ENCODE peak calls at places on chromosomes 7 and 10, in six cellular contexts. R is endothelial cell; G is CD14-positive monocyte; Y is GM10248; P is activated CD8-positive, alpha-beta T cell treated with anti-CD3 and anti-CD28 coated beads for 36 hours; J is neural progenitor cell. M is an unnamed sample.
A peak's percentile ranks its signal among the peaks of the same experiment; 100 is the strongest.

GRCh38 chr7:3043544-3044395 is at the start of gene CARD11:
- DNase-seq in P (peak; percentile 78), G (no peak), R (no peak), J (no peak), Y (peak; percentile 74), M (peak; percentile 71)

GRCh38 chr7:379456-380225 is 89.7 kb downstream of the FOXL3 start:
- DNase-seq in R (no peak), J (peak; percentile 64), G (no peak), P (no peak), Y (no peak), M (peak; percentile 49)

GRCh38 chr7:117393781-117394180 is 33.5 kb downstream of the ASZ1 start:
- DNase-seq in G (no peak), P (no peak), R (no peak), J (no peak), Y (no peak), M (no peak)

GRCh38 chr7:2724453-2725177 is 36.6 kb downstream of the AMZ1 start:
- DNase-seq in Y (no peak), G (peak; percentile 27), J (no peak), R (no peak), P (peak; percentile 31), M (no peak)

GRCh38 chr7:151249034-151249731 is 689 bp upstream of the SMARCD3 start:
- DNase-seq in J (peak; percentile 54), P (peak; percentile 49), G (no peak), Y (no peak), R (no peak), M (peak; percentile 56)

GRCh38 chr7:79608005-79608404 is 154.5 kb upstream of the MAGI2 start:
- DNase-seq in Y (no peak), J (no peak), R (no peak), G (no peak), P (no peak), M (no peak)

GRCh38 chr7:43307522-43307921 is 195.1 kb downstream of the HECW1 start:
- DNase-seq in J (no peak), Y (no peak), P (no peak), R (no peak), G (no peak), M (no peak)

GRCh38 chr10:132104471-132105301 is 38.9 kb downstream of the JAKMIP3 start:
- DNase-seq in R (no peak), G (no peak), P (no peak), J (no peak), Y (no peak), M (no peak)

GRCh38 chr7:107103369-107103768 is 58.9 kb downstream of the PRKAR2B start:
- DNase-seq in G (no peak), Y (no peak), R (no peak), J (no peak), P (peak; percentile 22), M (peak; percentile 63)

GRCh38 chr10:123999261-123999660 is 94.1 kb downstream of the CHST15 start:
- DNase-seq in G (peak; percentile 25), J (no peak), Y (no peak), P (no peak), R (no peak), M (no peak)
- TF ChIP-seq CTCF in G (no peak), J (no peak), Y (no peak), P (no peak), R (no peak), M (no peak)

GRCh38 chr7:54841772-54842707 is 83.0 kb upstream of the SEC61G start:
- DNase-seq in G (no peak), P (peak; percentile 25), R (peak; percentile 55), Y (no peak), J (peak; percentile 19), M (peak; percentile 49)
- TF ChIP-seq CTCF in G (peak; percentile 59), P (no peak), R (peak; percentile 70), Y (peak; percentile 44), J (peak; percentile 55), M (peak; percentile 65)

GRCh38 chr7:125112741-125113309 is 183.2 kb upstream of the POT1 start:
- DNase-seq in G (no peak), P (no peak), Y (no peak), R (no peak), J (no peak), M (no peak)
- TF ChIP-seq CTCF in G (no peak), P (no peak), Y (no peak), R (no peak), J (no peak), M (no peak)

GRCh38 chr10:10901906-10902305 is 115.8 kb upstream of the CELF2 start:
- DNase-seq in R (no peak), P (no peak), G (no peak), Y (no peak), J (no peak), M (no peak)

GRCh38 chr10:10891437-10891836 is 126.2 kb upstream of the CELF2 start:
- DNase-seq in G (no peak), R (no peak), P (no peak), J (no peak), Y (no peak), M (no peak)

GRCh38 chr10:10892290-10892875 is 125.3 kb upstream of the CELF2 start:
- DNase-seq in G (no peak), P (no peak), Y (no peak), R (no peak), J (no peak), M (no peak)

GRCh38 chr10:10902951-10903350 is 114.7 kb upstream of the CELF2 start:
- DNase-seq in P (no peak), Y (no peak), R (no peak), J (no peak), G (no peak), M (no peak)

DNA sequence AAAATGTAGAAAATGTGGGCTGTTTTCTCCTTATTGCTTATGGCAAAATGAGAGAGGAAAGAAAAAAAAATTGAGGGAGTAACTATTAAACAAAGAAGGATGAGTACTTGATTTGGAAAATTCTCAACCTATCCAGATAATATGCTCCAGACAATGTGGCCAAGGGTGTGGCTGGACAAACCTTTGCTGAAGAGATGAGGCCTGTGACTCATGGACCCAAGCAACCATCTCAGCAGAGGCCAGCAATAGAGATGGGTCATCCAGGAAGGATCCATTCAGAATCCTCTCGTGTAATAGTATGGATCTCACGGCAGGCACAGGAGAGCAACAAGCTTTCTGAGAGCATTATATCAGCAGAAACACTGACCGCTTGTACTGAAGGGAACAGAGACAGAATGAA is 120.3 kb upstream of the CELF2 start:
- DNase-seq in R (no peak), P (no peak), G (no peak), Y (no peak), J (no peak), M (no peak)
- TF ChIP-seq CTCF in R (no peak), P (no peak), G (no peak), Y (no peak), J (no peak), M (no peak)

GRCh38 chr10:46035923-46036849 is 5.8 kb upstream of the NCOA4 start:
- DNase-seq in G (no peak), Y (no peak), P (no peak), J (no peak), R (no peak), M (no peak)
- TF ChIP-seq CTCF in G (no peak), Y (no peak), P (no peak), J (peak; percentile 5), R (no peak), M (no peak)

GRCh38 chr10:98331888-98332287 is 63.9 kb upstream of the LOXL4 start:
- DNase-seq in J (peak; percentile 52), Y (no peak), G (peak; percentile 52), P (peak; percentile 39), R (no peak), M (peak; percentile 44)
- TF ChIP-seq CTCF in J (peak; percentile 59), Y (peak; percentile 16), G (peak; percentile 71), P (no peak), R (peak; percentile 50), M (peak; percentile 59)

GRCh38 chr7:39313958-39314357 is 252.2 kb upstream of the YAE1 start:
- DNase-seq in G (no peak), Y (no peak), R (no peak), J (peak; percentile 42), P (no peak), M (no peak)
- TF ChIP-seq CTCF in G (no peak), Y (no peak), R (no peak), J (no peak), P (no peak), M (no peak)

M was measured in K562.